ENCODE peak calls at places on chromosomes 2 and 18, in seven cellular contexts. V is OCI-LY7, O is body of pancreas, D is iris pigment epithelial cell, L is endothelial cell, C is NCI-H748 treated with DMSO at 0.1 percent for 48 hours, S is hypothalamus. W is an unnamed sample.

GRCh38 chr2:112625474-112626114 is 20.1 kb upstream of the SLC20A1 start:
- DNase-seq in V (no peak), O (no peak), D (no peak), L (no peak), C (no peak), S (no peak), W (no peak)

GRCh38 chr2:23924589-23925359 is 2.1 kb downstream of the ATAD2B start:
- DNase-seq in V (no peak), O (no peak), D (peak), L (no peak), C (no peak), S (no peak), W (no peak)

GRCh38 chr2:218892693-218893348 is 12.2 kb downstream of the WNT10A start:
- DNase-seq in V (peak), O (peak), D (peak), L (peak), C (peak), S (peak), W (peak)

GRCh38 chr2:59236723-59237122 is 995.6 kb upstream of the FANCL start:
- DNase-seq in V (no peak), O (no peak), D (peak), L (no peak), C (no peak), S (no peak), W (peak)

GRCh38 chr18:21262979-21263378 is 20.9 kb downstream of the GREB1L start:
- DNase-seq in V (no peak), O (no peak), D (no peak), L (peak), C (no peak), S (peak), W (no peak)

GRCh38 chr2:144237845-144238637 is 281.9 kb downstream of the ZEB2 start:
- DNase-seq in V (peak), O (peak), D (no peak), L (no peak), C (no peak), S (no peak), W (peak)

GRCh38 chr2:218033590-218034496 is 31.0 kb upstream of the TNS1 start:
- DNase-seq in V (no peak), O (no peak), D (no peak), L (peak), C (no peak), S (no peak), W (no peak)

GRCh38 chr2:201260302-201260800 is at the start of gene CASP8:
- DNase-seq in V (peak), O (peak), D (peak), L (no peak), C (no peak), S (no peak), W (peak)

GRCh38 chr2:231222318-231223000 is 24.0 kb downstream of the ARMC9 start:
- DNase-seq in V (no peak), O (no peak), D (peak), L (no peak), C (no peak), S (no peak), W (peak)

GRCh38 chr2:7392076-7392787 is 475.0 kb downstream of the RNF144A start:
- DNase-seq in V (no peak), O (peak), D (peak), L (no peak), C (no peak), S (no peak), W (no peak)

GRCh38 chr2:122886479-122887130 is 1131.2 kb downstream of the TSN start:
- DNase-seq in V (no peak), O (no peak), D (no peak), L (no peak), C (no peak), S (no peak), W (no peak)

GRCh38 chr2:170148161-170148560 is 29.8 kb upstream of the MYO3B start:
- DNase-seq in V (no peak), O (no peak), D (no peak), L (no peak), C (no peak), S (no peak), W (peak)

GRCh38 chr2:37000273-37000780 is 34.0 kb upstream of the STRN start:
- DNase-seq in V (no peak), O (no peak), D (peak), L (no peak), C (no peak), S (no peak), W (peak)

GRCh38 chr2:23561544-23561943 is 176.6 kb downstream of the KLHL29 start:
- DNase-seq in V (no peak), O (no peak), D (no peak), L (no peak), C (no peak), S (no peak), W (no peak)

GRCh38 chr2:55423303-55423702 is 3.6 kb upstream of the CCDC88A start:
- DNase-seq in V (no peak), O (no peak), D (no peak), L (no peak), C (no peak), S (no peak), W (no peak)

GRCh38 chr2:240405133-240405532 is 30.3 kb upstream of the GPC1 start:
- DNase-seq in V (no peak), O (peak), D (no peak), L (no peak), C (no peak), S (no peak), W (no peak)

GRCh38 chr2:151280276-151280675 is 9.2 kb downstream of the NMI start:
- DNase-seq in V (no peak), O (no peak), D (peak), L (no peak), C (no peak), S (no peak), W (peak)

GRCh38 chr2:120393456-120393855 is 47.5 kb downstream of the INHBB start:
- DNase-seq in V (no peak), O (no peak), D (no peak), L (no peak), C (no peak), S (no peak), W (no peak)

GRCh38 chr2:71798266-71799012 is 345.1 kb downstream of the DYSF start:
- DNase-seq in V (peak), O (peak), D (peak), L (peak), C (no peak), S (peak), W (peak)

GRCh38 chr18:69889009-69889408 is 58.7 kb downstream of the CD226 start:
- DNase-seq in V (no peak), O (no peak), D (no peak), L (no peak), C (no peak), S (no peak), W (no peak)

GRCh38 chr2:43273477-43273876 is 47.1 kb upstream of the ZFP36L2 start:
- DNase-seq in V (no peak), O (peak), D (no peak), L (no peak), C (no peak), S (no peak), W (no peak)

GRCh38 chr2:119233326-119234020 is 9.8 kb downstream of the STEAP3 start:
- DNase-seq in V (no peak), O (no peak), D (peak), L (no peak), C (no peak), S (no peak), W (peak)

GRCh38 chr18:33424266-33424946 is 16.1 kb downstream of the CCDC178 start:
- DNase-seq in V (no peak), O (no peak), D (no peak), L (no peak), C (no peak), S (no peak), W (no peak)

GRCh38 chr2:207083361-207084080 is 82.2 kb downstream of the KLF7 start:
- DNase-seq in V (no peak), O (no peak), D (peak), L (no peak), C (no peak), S (no peak), W (no peak)

GRCh38 chr2:117917223-117917917 is 96.5 kb downstream of the CCDC93 start:
- DNase-seq in V (no peak), O (no peak), D (peak), L (no peak), C (no peak), S (no peak), W (peak)

GRCh38 chr18:75551071-75551470 is 123.6 kb upstream of the SMIM21 start:
- DNase-seq in V (no peak), O (no peak), D (no peak), L (no peak), C (no peak), S (peak), W (no peak)

GRCh38 chr2:215784371-215784783 is 229.0 kb downstream of the MREG start:
- DNase-seq in V (no peak), O (no peak), D (peak), L (no peak), C (no peak), S (no peak), W (peak)

GRCh38 chr18:45940724-45941123 is 26.4 kb downstream of the EPG5 start:
- DNase-seq in V (no peak), O (no peak), D (peak), L (no peak), C (no peak), S (no peak), W (no peak)

GRCh38 chr2:82853299-82853698 is 1605.8 kb downstream of the SUCLG1 start:
- DNase-seq in V (no peak), O (no peak), D (no peak), L (no peak), C (no peak), S (no peak), W (no peak)

GRCh38 chr2:25088817-25089485 is 47.1 kb downstream of the EFR3B start:
- DNase-seq in V (no peak), O (no peak), D (no peak), L (no peak), C (no peak), S (no peak), W (no peak)

GRCh38 chr18:68262697-68263293 is 452.1 kb downstream of the TMX3 start:
- DNase-seq in V (no peak), O (no peak), D (peak), L (no peak), C (no peak), S (no peak), W (peak)

GRCh38 chr18:13500891-13501887 is 225.2 kb downstream of the FAM210A start:
- DNase-seq in V (no peak), O (peak), D (peak), L (no peak), C (peak), S (peak), W (peak)

GRCh38 chr2:200791905-200792304 is 19.8 kb upstream of the BZW1 start:
- DNase-seq in V (no peak), O (no peak), D (no peak), L (no peak), C (no peak), S (no peak), W (peak)

GRCh38 chr2:237441605-237442004 is 27.6 kb upstream of the COL6A3 start:
- DNase-seq in V (no peak), O (no peak), D (peak), L (no peak), C (no peak), S (no peak), W (peak)

GRCh38 chr2:229154381-229154780 is 116.7 kb downstream of the PID1 start:
- DNase-seq in V (no peak), O (no peak), D (peak), L (no peak), C (no peak), S (no peak), W (peak)

GRCh38 chr18:64052772-64053171 is 82.9 kb downstream of the SERPINB8 start:
- DNase-seq in V (no peak), O (no peak), D (no peak), L (no peak), C (no peak), S (no peak), W (no peak)